ENCODE peak calls at places on chromosomes 13 and 19, in ten cellular contexts. J is fibroblast of lung, C is H9, M is neural progenitor cell, V is IMR-90, A is mammary epithelial cell, X is neuronal stem cell, P is GM23248, O is DND-41, W is PC-3. K is an unnamed sample.
A peak's percentile ranks its signal among the peaks of the same experiment; 100 is the strongest.

GRCh38 chr19:2770055-2771013 is 12.7 kb downstream of the SGTA start:
- DNase-seq in J (peak; percentile 29), C (no peak), M (no peak), V (peak; percentile 47), A (no peak), X (no peak), P (peak; percentile 49), O (no peak), W (no peak), K (no peak)

GRCh38 chr19:18999896-19000620 is 33.3 kb downstream of the SUGP2 start:
- DNase-seq in J (no peak), C (no peak), M (peak; percentile 33), V (peak; percentile 10), A (no peak), X (no peak), P (peak; percentile 40), O (no peak), W (no peak), K (no peak)

GRCh38 chr13:36997716-36998427 is 1.3 kb downstream of the ALG5 start:
- DNase-seq in J (peak; percentile 11), C (no peak), M (no peak), V (peak; percentile 23), A (peak; percentile 1), X (no peak), P (peak; percentile 51), O (no peak), W (no peak), K (no peak)

GRCh38 chr19:18790566-18791314 is at the start of gene COMP:
- DNase-seq in J (no peak), C (peak; percentile 30), M (peak; percentile 45), V (no peak), A (no peak), X (no peak), P (peak; percentile 43), O (no peak), W (no peak), K (no peak)

GRCh38 chr13:36736119-36736726 is 62.4 kb downstream of the SERTM1 start:
- DNase-seq in J (peak; percentile 55), C (no peak), M (peak; percentile 74), V (peak; percentile 62), A (peak; percentile 16), X (peak; percentile 44), P (peak; percentile 83), O (peak; percentile 43), W (peak; percentile 48), K (no peak)

GRCh38 chr19:13132471-13133166 is 14.6 kb downstream of the NACC1 start:
- DNase-seq in J (peak; percentile 89), C (peak; percentile 29), M (no peak), V (peak; percentile 79), A (peak; percentile 79), X (no peak), P (peak; percentile 96), O (no peak), W (peak; percentile 28), K (peak; percentile 69)

GRCh38 chr13:71661921-71662320 is 205.1 kb downstream of the DACH1 start:
- DNase-seq in J (peak; percentile 86), C (no peak), M (no peak), V (peak; percentile 41), A (no peak), X (no peak), P (no peak), O (no peak), W (peak; percentile 52), K (no peak)

GRCh38 chr19:12695997-12696365 is 450 bp downstream of the FBXW9 start:
- DNase-seq in J (no peak), C (no peak), M (no peak), V (no peak), A (no peak), X (no peak), P (no peak), O (peak; percentile 25), W (no peak), K (no peak)

GRCh38 chr13:69618393-69618792 is 489.2 kb upstream of the ATXN8OS start:
- DNase-seq in J (no peak), C (no peak), M (no peak), V (no peak), A (no peak), X (no peak), P (no peak), O (no peak), W (no peak), K (no peak)

GRCh38 chr13:93227906-93228801 is 1.5 kb downstream of the GPC6 start:
- DNase-seq in J (peak; percentile 89), C (peak; percentile 78), M (peak; percentile 93), V (peak; percentile 87), A (peak; percentile 90), X (peak; percentile 89), P (peak; percentile 90), O (no peak), W (peak; percentile 64), K (no peak)

GRCh38 chr13:93227280-93227905 is 786 bp downstream of the GPC6 start:
- DNase-seq in J (peak; percentile 64), C (peak; percentile 57), M (peak; percentile 75), V (peak; percentile 52), A (peak; percentile 81), X (peak; percentile 66), P (peak; percentile 72), O (no peak), W (peak; percentile 43), K (no peak)

GRCh38 chr13:93225610-93226009 is 997 bp upstream of the GPC6 start:
- DNase-seq in J (no peak), C (no peak), M (no peak), V (no peak), A (peak; percentile 77), X (no peak), P (peak; percentile 17), O (no peak), W (peak; percentile 46), K (no peak)

GRCh38 chr13:93226065-93226622 is 463 bp upstream of the GPC6 start:
- DNase-seq in J (no peak), C (no peak), M (no peak), V (no peak), A (no peak), X (peak; percentile 47), P (no peak), O (no peak), W (no peak), K (no peak)

DNA sequence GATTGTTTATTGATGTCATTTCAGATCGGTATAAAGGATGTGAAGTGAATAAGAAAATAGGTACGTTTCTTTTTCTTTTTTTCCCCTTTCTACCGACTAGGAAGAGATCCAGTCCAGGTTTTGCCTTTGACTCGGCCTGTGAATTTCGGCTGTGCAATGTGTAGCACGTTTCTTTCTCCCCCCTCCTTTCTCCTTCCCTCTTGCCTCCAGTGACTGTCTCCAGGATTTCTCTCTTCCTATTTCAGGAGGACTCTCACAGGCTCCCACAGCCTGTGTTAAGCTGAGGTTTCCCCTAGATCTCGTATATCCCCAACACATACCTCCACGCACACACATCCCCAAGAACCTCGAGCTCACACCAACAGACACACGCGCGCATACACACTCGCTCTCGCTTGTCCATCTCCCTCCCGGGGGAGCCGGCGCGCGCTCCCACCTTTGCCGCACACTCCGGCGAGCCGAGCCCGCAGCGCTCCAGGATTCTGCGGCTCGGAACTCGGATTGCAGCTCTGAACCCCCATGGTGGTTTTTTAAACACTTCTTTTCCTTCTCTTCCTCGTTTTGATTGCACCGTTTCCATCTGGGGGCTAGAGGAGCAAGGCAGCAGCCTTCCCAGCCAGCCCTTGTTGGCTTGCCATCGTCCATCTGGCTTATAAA is at the start of gene GPC6:
- DNase-seq in J (peak; percentile 98), C (peak; percentile 61), M (peak; percentile 84), V (peak; percentile 95), A (peak; percentile 93), X (peak; percentile 89), P (peak; percentile 90), O (no peak), W (peak; percentile 75), K (no peak)
- H2AFZ ChIP-seq in J (peak within 1 kb of the TSS; percentile 54), C (peak within 1 kb of the TSS; percentile 44), M (peak within 1 kb of the TSS; percentile 77), V (peak within 1 kb of the TSS; percentile 94), A (peak within 1 kb of the TSS; percentile 84), X (peak within 1 kb of the TSS; percentile 96), P (peak within 1 kb of the TSS; percentile 95), O (no peak within 1 kb of the TSS), W (peak within 1 kb of the TSS; percentile 97), K (peak within 1 kb of the TSS; percentile 87)

GRCh38 chr13:60012503-60012902 is 151.2 kb downstream of the DIAPH3 start:
- DNase-seq in J (no peak), C (no peak), M (no peak), V (no peak), A (peak; percentile 79), X (no peak), P (no peak), O (no peak), W (peak; percentile 56), K (peak; percentile 57)

GRCh38 chr13:60013166-60013565 is 150.6 kb downstream of the DIAPH3 start:
- DNase-seq in J (no peak), C (no peak), M (peak; percentile 59), V (no peak), A (no peak), X (no peak), P (no peak), O (no peak), W (no peak), K (no peak)

DNA sequence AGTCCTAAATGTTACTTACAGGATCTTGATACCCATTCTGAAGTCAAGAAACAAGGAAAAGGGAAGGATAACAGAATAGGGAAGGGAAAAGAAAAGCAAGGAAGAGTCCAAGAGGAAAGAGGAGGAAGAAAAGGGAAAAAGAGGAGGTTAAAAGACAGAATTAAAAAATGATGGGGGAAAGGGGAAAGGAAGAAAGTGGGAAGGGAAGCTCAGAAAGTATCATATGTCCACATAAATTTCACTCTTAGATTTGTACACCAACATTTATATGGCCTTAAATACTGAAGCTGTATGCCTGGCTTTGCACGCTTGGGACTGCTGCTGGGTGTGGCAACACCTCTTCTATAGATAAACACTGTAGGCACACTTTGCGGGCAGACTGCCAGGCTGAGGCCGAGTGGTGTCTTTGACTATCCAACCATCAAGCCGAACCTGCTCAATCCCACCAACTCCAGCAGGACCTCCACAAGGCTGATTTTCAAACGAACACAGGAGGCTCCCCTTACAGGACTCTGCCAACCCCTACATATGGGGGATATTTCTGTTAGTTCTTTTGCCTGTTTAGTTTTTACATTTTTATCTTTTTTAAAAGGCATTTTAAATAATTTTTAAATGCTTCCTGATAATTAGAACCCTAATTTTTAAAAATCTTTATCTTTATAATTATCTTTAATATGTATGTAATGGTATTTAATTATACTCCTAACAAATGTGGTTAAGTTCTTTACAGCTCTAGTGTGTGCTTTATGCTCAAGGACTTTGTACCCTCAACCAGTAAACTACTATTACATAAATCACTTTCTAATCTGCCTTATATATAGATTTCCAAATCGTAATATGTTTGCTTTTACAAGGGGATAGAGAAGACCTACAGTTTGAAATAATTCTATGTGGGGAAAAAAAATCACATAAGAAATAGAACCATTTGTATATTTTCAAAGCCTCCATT is 154.2 kb downstream of the DIAPH3 start:
- DNase-seq in J (no peak), C (no peak), M (no peak), V (no peak), A (no peak), X (no peak), P (no peak), O (no peak), W (no peak), K (no peak)
- H3K27ac ChIP-seq in J (no peak overlapping the region), C (no peak overlapping the region), M (no peak overlapping the region), V (no peak overlapping the region), A (no peak overlapping the region), X (no peak overlapping the region), P (no peak overlapping the region), O (no peak overlapping the region), W (no peak overlapping the region), K (no peak overlapping the region)

GRCh38 chr19:32971012-32971595 is 654 bp downstream of the CEP89 start:
- DNase-seq in J (peak; percentile 3), C (no peak), M (no peak), V (no peak), A (no peak), X (no peak), P (peak; percentile 25), O (no peak), W (no peak), K (no peak)
- H2AFZ ChIP-seq in J (peak overlapping the region; percentile 43), C (no peak overlapping the region), M (peak overlapping the region; percentile 74), V (peak overlapping the region; percentile 72), A (peak overlapping the region; percentile 90), X (peak overlapping the region; percentile 72), P (peak overlapping the region; percentile 84), O (peak overlapping the region; percentile 84), W (peak overlapping the region; percentile 89), K (peak overlapping the region; percentile 89)

GRCh38 chr19:43748205-43748594 is 6.6 kb downstream of the SMG9 start:
- DNase-seq in J (no peak), C (no peak), M (no peak), V (no peak), A (no peak), X (no peak), P (no peak), O (no peak), W (no peak), K (no peak)
- H3K27ac ChIP-seq in J (no peak overlapping the region), C (no peak overlapping the region), M (no peak overlapping the region), V (no peak overlapping the region), A (no peak overlapping the region), X (no peak overlapping the region), P (no peak overlapping the region), O (no peak overlapping the region), W (no peak overlapping the region), K (no peak overlapping the region)

K was measured in PC-9.